ENCODE peak calls at places on chromosomes 16 and 17, in six cellular contexts. N is T-helper 1 cell, X is activated T-helper 1 cell treated with Interleukin-2 at 50 U/mL for 16 hours, U is EL, T is neural crest cell, R is body of pancreas. A is an unnamed sample.

GRCh38 chr17:82373731-82374625 is 2.4 kb downstream of the UTS2R start:
- DNase-seq in N (no peak), T (no peak), X (no peak), U (no peak), R (no peak), A (no peak)

GRCh38 chr16:30567991-30568638 is 3.4 kb downstream of the ZNF688 start:
- DNase-seq in X (no peak), T (no peak), R (no peak), N (no peak), U (peak), A (peak)

GRCh38 chr16:87363771-87364476 is 19.7 kb downstream of the FBXO31 start:
- DNase-seq in X (no peak), T (no peak), N (no peak), U (no peak), R (peak), A (peak)

GRCh38 chr16:85860413-85861094 is 38.4 kb upstream of the IRF8 start:
- DNase-seq in T (no peak), U (no peak), R (no peak), X (no peak), N (no peak), A (no peak)

GRCh38 chr17:44501866-44502265 is 1.3 kb downstream of the GPATCH8 start:
- DNase-seq in N (no peak), T (no peak), X (no peak), R (no peak), U (peak), A (peak)

GRCh38 chr16:88131256-88131655 is 180.0 kb downstream of the BANP start:
- DNase-seq in R (no peak), N (no peak), U (no peak), X (no peak), T (no peak), A (no peak)

GRCh38 chr16:10465821-10466220 is 80.0 kb downstream of the ATF7IP2 start:
- DNase-seq in T (no peak), U (no peak), R (no peak), X (no peak), N (no peak), A (no peak)

GRCh38 chr16:69781118-69781517 is 19.0 kb downstream of the WWP2 start:
- DNase-seq in T (no peak), U (no peak), X (no peak), N (no peak), R (no peak), A (no peak)

GRCh38 chr16:65621640-65622039 is 499.8 kb upstream of the CDH11 start:
- DNase-seq in T (no peak), R (no peak), X (no peak), U (no peak), N (no peak), A (no peak)

GRCh38 chr17:10870651-10871050 is 32.8 kb upstream of the PIRT start:
- DNase-seq in T (no peak), U (peak), X (no peak), N (no peak), R (no peak), A (no peak)

GRCh38 chr16:15055141-15056053 is 477 bp downstream of the NTAN1 start:
- DNase-seq in U (peak), N (no peak), T (peak), R (peak), X (no peak), A (peak)

GRCh38 chr16:58421029-58421428 is 28.8 kb downstream of the GINS3 start:
- DNase-seq in X (no peak), R (no peak), T (no peak), U (no peak), N (no peak), A (no peak)

GRCh38 chr16:19810817-19811731 is 73.6 kb downstream of the GPRC5B start:
- DNase-seq in R (no peak), U (peak), T (no peak), X (no peak), N (no peak), A (peak)

GRCh38 chr17:50763716-50764450 is 3.4 kb downstream of the ANKRD40CL start:
- DNase-seq in N (no peak), U (no peak), X (no peak), T (no peak), R (no peak), A (no peak)

GRCh38 chr17:67902531-67903231 is 77.4 kb downstream of the BPTF start:
- DNase-seq in R (no peak), N (no peak), X (no peak), U (no peak), T (peak), A (no peak)

GRCh38 chr17:1686086-1686485 is 1.4 kb upstream of the PRPF8 start:
- DNase-seq in X (no peak), U (no peak), N (no peak), R (no peak), T (no peak), A (no peak)

GRCh38 chr16:76583995-76584394 is 306.8 kb downstream of the CNTNAP4 start:
- DNase-seq in X (no peak), U (no peak), R (no peak), N (no peak), T (no peak), A (no peak)

GRCh38 chr16:22847100-22847499 is 33.1 kb downstream of the HS3ST2 start:
- DNase-seq in R (no peak), X (no peak), U (no peak), N (no peak), T (no peak), A (no peak)

GRCh38 chr17:76384222-76384986 is at the start of gene SPHK1:
- DNase-seq in X (no peak), N (peak), T (peak), R (peak), U (peak), A (peak)

GRCh38 chr16:2236362-2237075 is at the start of gene DNASE1L2:
- DNase-seq in T (peak), U (peak), N (no peak), R (no peak), X (no peak), A (peak)